ENCODE peak calls at places on chromosomes 16 and 17, in five cellular contexts. One of them, this sample, is unnamed.

GRCh38 chr16:78444-79145 is 570 bp downstream of the MPG start:
- DNase-seq in OCI-LY7: peak
- DNase-seq in heart right ventricle: peak
- DNase-seq in dorsolateral prefrontal cortex: no peak
- DNase-seq in stomach: no peak
- DNase-seq in this sample: peak

GRCh38 chr16:66188786-66189725 is 177.4 kb upstream of the CDH5 start:
- DNase-seq in OCI-LY7: no peak
- DNase-seq in heart right ventricle: no peak
- DNase-seq in dorsolateral prefrontal cortex: peak
- DNase-seq in stomach: no peak
- DNase-seq in this sample: no peak

GRCh38 chr17:34579979-34580684 is 750 bp downstream of the TMEM132E start:
- DNase-seq in OCI-LY7: no peak
- DNase-seq in heart right ventricle: peak
- DNase-seq in dorsolateral prefrontal cortex: no peak
- DNase-seq in stomach: no peak
- DNase-seq in this sample: peak

GRCh38 chr16:3021449-3022207 is 1.5 kb downstream of the TNFRSF12A start:
- DNase-seq in OCI-LY7: peak
- DNase-seq in heart right ventricle: peak
- DNase-seq in dorsolateral prefrontal cortex: no peak
- DNase-seq in stomach: peak
- DNase-seq in this sample: no peak

GRCh38 chr17:1485748-1486376 is 6.6 kb downstream of the MYO1C start:
- DNase-seq in OCI-LY7: peak
- DNase-seq in heart right ventricle: peak
- DNase-seq in dorsolateral prefrontal cortex: no peak
- DNase-seq in stomach: peak
- DNase-seq in this sample: peak

GRCh38 chr16:75109732-75110243 is 6.8 kb downstream of the LDHD start:
- DNase-seq in OCI-LY7: peak
- DNase-seq in heart right ventricle: peak
- DNase-seq in dorsolateral prefrontal cortex: peak
- DNase-seq in stomach: peak
- DNase-seq in this sample: no peak

GRCh38 chr16:88634141-88634993 is 4.0 kb upstream of the IL17C start:
- DNase-seq in OCI-LY7: peak
- DNase-seq in heart right ventricle: peak
- DNase-seq in dorsolateral prefrontal cortex: no peak
- DNase-seq in stomach: peak
- DNase-seq in this sample: peak

GRCh38 chr16:77295896-77296295 is 96.7 kb downstream of the SYCE1L start:
- DNase-seq in OCI-LY7: no peak
- DNase-seq in heart right ventricle: no peak
- DNase-seq in dorsolateral prefrontal cortex: no peak
- DNase-seq in stomach: no peak
- DNase-seq in this sample: no peak

GRCh38 chr16:57357330-57358151 is 1.0 kb upstream of the CCL22 start:
- DNase-seq in OCI-LY7: no peak
- DNase-seq in heart right ventricle: no peak
- DNase-seq in dorsolateral prefrontal cortex: peak
- DNase-seq in stomach: peak
- DNase-seq in this sample: no peak

GRCh38 chr16:48409839-48410610 is 24.8 kb upstream of the SIAH1 start:
- DNase-seq in OCI-LY7: no peak
- DNase-seq in heart right ventricle: no peak
- DNase-seq in dorsolateral prefrontal cortex: no peak
- DNase-seq in stomach: peak
- DNase-seq in this sample: no peak

GRCh38 chr17:61968757-61969156 is 41.0 kb upstream of the INTS2 start:
- DNase-seq in OCI-LY7: no peak
- DNase-seq in heart right ventricle: no peak
- DNase-seq in dorsolateral prefrontal cortex: no peak
- DNase-seq in stomach: no peak
- DNase-seq in this sample: no peak

GRCh38 chr17:19368119-19368660 is 5.7 kb upstream of the B9D1 start:
- DNase-seq in OCI-LY7: no peak
- DNase-seq in heart right ventricle: no peak
- DNase-seq in dorsolateral prefrontal cortex: no peak
- DNase-seq in stomach: no peak
- DNase-seq in this sample: no peak

GRCh38 chr17:37838276-37838675 is 85.9 kb upstream of the TBC1D3K start:
- DNase-seq in OCI-LY7: no peak
- DNase-seq in heart right ventricle: no peak
- DNase-seq in dorsolateral prefrontal cortex: no peak
- DNase-seq in stomach: no peak
- DNase-seq in this sample: no peak

GRCh38 chr17:66240013-66240412 is 10.8 kb upstream of the APOH start:
- DNase-seq in OCI-LY7: no peak
- DNase-seq in heart right ventricle: no peak
- DNase-seq in dorsolateral prefrontal cortex: no peak
- DNase-seq in stomach: no peak
- DNase-seq in this sample: no peak

GRCh38 chr17:4276514-4276913 is 12.7 kb upstream of the ANKFY1 start:
- DNase-seq in OCI-LY7: no peak
- DNase-seq in heart right ventricle: no peak
- DNase-seq in dorsolateral prefrontal cortex: no peak
- DNase-seq in stomach: no peak
- DNase-seq in this sample: no peak

GRCh38 chr16:74844041-74844826 is 69.6 kb upstream of the FA2H start:
- DNase-seq in OCI-LY7: no peak
- DNase-seq in heart right ventricle: no peak
- DNase-seq in dorsolateral prefrontal cortex: no peak
- DNase-seq in stomach: no peak
- DNase-seq in this sample: no peak

GRCh38 chr16:15653227-15653626 is 3.2 kb downstream of the NDE1 start:
- DNase-seq in OCI-LY7: no peak
- DNase-seq in heart right ventricle: no peak
- DNase-seq in dorsolateral prefrontal cortex: no peak
- DNase-seq in stomach: no peak
- DNase-seq in this sample: no peak

GRCh38 chr17:47192549-47192948 is 3.5 kb upstream of the CDC27 start:
- DNase-seq in OCI-LY7: peak
- DNase-seq in heart right ventricle: no peak
- DNase-seq in dorsolateral prefrontal cortex: no peak
- DNase-seq in stomach: no peak
- DNase-seq in this sample: peak

GRCh38 chr17:68516732-68517131 is 4.5 kb downstream of the PRKAR1A start:
- DNase-seq in OCI-LY7: no peak
- DNase-seq in heart right ventricle: no peak
- DNase-seq in dorsolateral prefrontal cortex: no peak
- DNase-seq in stomach: no peak
- DNase-seq in this sample: no peak

GRCh38 chr16:54228325-54228724 is 58.3 kb downstream of the IRX3 start:
- DNase-seq in OCI-LY7: no peak
- DNase-seq in heart right ventricle: no peak
- DNase-seq in dorsolateral prefrontal cortex: no peak
- DNase-seq in stomach: no peak
- DNase-seq in this sample: no peak

GRCh38 chr17:13337864-13338371 is 263.8 kb downstream of the HS3ST3A1 start:
- DNase-seq in OCI-LY7: peak
- DNase-seq in heart right ventricle: no peak
- DNase-seq in dorsolateral prefrontal cortex: no peak
- DNase-seq in stomach: no peak
- DNase-seq in this sample: peak

GRCh38 chr16:261031-261691 is 14.6 kb downstream of the RGS11 start:
- DNase-seq in OCI-LY7: no peak
- DNase-seq in heart right ventricle: no peak
- DNase-seq in dorsolateral prefrontal cortex: no peak
- DNase-seq in stomach: no peak
- DNase-seq in this sample: no peak

GRCh38 chr17:7853693-7854043 is 1.2 kb upstream of the TMEM88 start:
- DNase-seq in OCI-LY7: no peak
- DNase-seq in heart right ventricle: no peak
- DNase-seq in dorsolateral prefrontal cortex: no peak
- DNase-seq in stomach: no peak
- DNase-seq in this sample: no peak

GRCh38 chr16:69600202-69600601 is 34.4 kb downstream of the NFAT5 start:
- DNase-seq in OCI-LY7: no peak
- DNase-seq in heart right ventricle: no peak
- DNase-seq in dorsolateral prefrontal cortex: no peak
- DNase-seq in stomach: no peak
- DNase-seq in this sample: no peak

GRCh38 chr16:69596801-69597200 is 31.0 kb downstream of the NFAT5 start:
- DNase-seq in OCI-LY7: no peak
- DNase-seq in heart right ventricle: no peak
- DNase-seq in dorsolateral prefrontal cortex: no peak
- DNase-seq in stomach: no peak
- DNase-seq in this sample: no peak

GRCh38 chr16:69601250-69601649 is 35.5 kb downstream of the NFAT5 start:
- DNase-seq in OCI-LY7: no peak
- DNase-seq in heart right ventricle: no peak
- DNase-seq in dorsolateral prefrontal cortex: no peak
- DNase-seq in stomach: no peak
- DNase-seq in this sample: no peak

GRCh38 chr16:69598045-69598444 is 32.3 kb downstream of the NFAT5 start:
- DNase-seq in OCI-LY7: no peak
- DNase-seq in heart right ventricle: no peak
- DNase-seq in dorsolateral prefrontal cortex: no peak
- DNase-seq in stomach: no peak
- DNase-seq in this sample: no peak

DNA sequence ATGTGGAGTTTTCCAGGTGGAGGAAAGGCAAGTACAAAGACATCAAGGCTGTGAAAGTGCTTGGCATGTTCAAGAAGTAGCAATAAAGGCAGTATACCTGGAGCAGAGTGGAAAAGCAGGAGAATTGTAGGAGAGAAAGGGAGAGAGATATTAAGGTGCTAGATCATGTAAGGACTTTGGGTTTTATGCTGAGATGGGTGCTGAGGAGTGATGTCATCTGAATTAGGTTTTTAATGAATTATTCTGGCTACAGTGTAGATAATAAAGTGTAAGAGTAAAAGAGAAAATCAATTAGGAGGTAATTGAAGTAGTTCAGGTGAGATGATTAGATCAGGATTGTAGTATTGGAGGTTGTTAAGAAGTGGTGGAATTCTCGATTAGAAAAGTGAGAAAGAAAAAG is 34.0 kb downstream of the NFAT5 start:
- DNase-seq in OCI-LY7: no peak
- DNase-seq in heart right ventricle: no peak
- DNase-seq in dorsolateral prefrontal cortex: no peak
- DNase-seq in stomach: no peak
- DNase-seq in this sample: no peak
- H3K27ac ChIP-seq in OCI-LY7: no peak
- H3K27ac ChIP-seq in heart right ventricle: no peak
- H3K27ac ChIP-seq in dorsolateral prefrontal cortex: no peak
- H3K27ac ChIP-seq in stomach: no peak
- H3K27ac ChIP-seq in this sample: no peak

GRCh38 chr17:50290074-50290702 is 15.9 kb downstream of the TMEM92 start:
- DNase-seq in OCI-LY7: no peak
- DNase-seq in heart right ventricle: peak
- DNase-seq in dorsolateral prefrontal cortex: no peak
- DNase-seq in stomach: peak
- DNase-seq in this sample: no peak
- H3K27ac ChIP-seq in OCI-LY7: no peak
- H3K27ac ChIP-seq in heart right ventricle: peak
- H3K27ac ChIP-seq in dorsolateral prefrontal cortex: no peak
- H3K27ac ChIP-seq in stomach: peak
- H3K27ac ChIP-seq in this sample: no peak

DNA sequence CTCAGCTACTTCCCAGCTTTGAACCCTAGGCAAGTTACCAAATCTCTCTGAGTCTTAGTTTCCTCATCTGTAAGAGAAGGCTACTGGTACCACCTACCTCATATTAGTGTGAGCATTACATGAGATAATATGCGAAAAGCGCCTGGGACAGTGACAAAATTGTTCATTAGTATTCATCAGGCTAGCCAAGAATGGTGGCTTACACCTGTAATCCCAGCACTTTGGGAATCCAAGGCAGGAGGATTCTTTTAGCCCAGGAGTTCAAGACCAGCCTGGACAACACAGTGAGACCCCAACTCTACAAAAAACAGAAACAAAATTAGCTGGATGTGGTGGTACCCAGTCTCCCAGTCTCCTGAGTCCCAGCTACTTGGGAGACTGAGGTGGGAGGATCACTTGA is 3.3 kb downstream of the PLCD3 start:
- DNase-seq in OCI-LY7: no peak
- DNase-seq in heart right ventricle: no peak
- DNase-seq in dorsolateral prefrontal cortex: no peak
- DNase-seq in stomach: no peak
- DNase-seq in this sample: no peak
- H3K27ac ChIP-seq in OCI-LY7: no peak
- H3K27ac ChIP-seq in heart right ventricle: peak
- H3K27ac ChIP-seq in dorsolateral prefrontal cortex: no peak
- H3K27ac ChIP-seq in stomach: peak
- H3K27ac ChIP-seq in this sample: no peak

GRCh38 chr17:64155090-64155630 is 25.2 kb upstream of the ERN1 start:
- DNase-seq in OCI-LY7: no peak
- DNase-seq in heart right ventricle: no peak
- DNase-seq in dorsolateral prefrontal cortex: no peak
- DNase-seq in stomach: no peak
- DNase-seq in this sample: no peak

GRCh38 chr17:64153565-64153964 is 23.6 kb upstream of the ERN1 start:
- DNase-seq in OCI-LY7: no peak
- DNase-seq in heart right ventricle: no peak
- DNase-seq in dorsolateral prefrontal cortex: no peak
- DNase-seq in stomach: no peak
- DNase-seq in this sample: no peak

GRCh38 chr17:64152428-64153125 is 22.6 kb upstream of the ERN1 start:
- DNase-seq in OCI-LY7: no peak
- DNase-seq in heart right ventricle: no peak
- DNase-seq in dorsolateral prefrontal cortex: no peak
- DNase-seq in stomach: no peak
- DNase-seq in this sample: no peak

GRCh38 chr17:64155751-64156544 is 26.0 kb upstream of the ERN1 start:
- DNase-seq in OCI-LY7: no peak
- DNase-seq in heart right ventricle: peak
- DNase-seq in dorsolateral prefrontal cortex: peak
- DNase-seq in stomach: peak
- DNase-seq in this sample: no peak

GRCh38 chr17:64154321-64155089 is 24.6 kb upstream of the ERN1 start:
- DNase-seq in OCI-LY7: no peak
- DNase-seq in heart right ventricle: peak
- DNase-seq in dorsolateral prefrontal cortex: peak
- DNase-seq in stomach: no peak
- DNase-seq in this sample: no peak
- H3K27ac ChIP-seq in OCI-LY7: no peak
- H3K27ac ChIP-seq in heart right ventricle: peak
- H3K27ac ChIP-seq in dorsolateral prefrontal cortex: peak
- H3K27ac ChIP-seq in stomach: peak
- H3K27ac ChIP-seq in this sample: no peak